ENCODE peak calls at places on chromosomes 12 and 14, in five cellular contexts. S is dorsolateral prefrontal cortex, N is transverse colon, W is right cardiac atrium, L is pancreas. I is an unnamed sample.

GRCh38 chr12:31524791-31525495 is 66.0 kb downstream of the DENND5B start:
- DNase-seq in N (no peak), W (no peak), S (no peak), L (no peak), I (no peak)

GRCh38 chr14:60506010-60506409 is 2.9 kb upstream of the SIX6 start:
- DNase-seq in L (no peak), W (no peak), S (no peak), N (no peak), I (no peak)

GRCh38 chr12:106248849-106249371 is 1.1 kb upstream of the CKAP4 start:
- DNase-seq in L (no peak), W (no peak), N (peak; percentile 19), S (no peak), I (no peak)

GRCh38 chr12:9365296-9365695 is 157.1 kb upstream of the PZP start:
- DNase-seq in S (no peak), W (no peak), N (no peak), L (no peak), I (no peak)

GRCh38 chr12:116962197-116962596 is 51.4 kb downstream of the FBXW8 start:
- DNase-seq in S (no peak), L (no peak), W (no peak), N (no peak), I (no peak)

GRCh38 chr12:98895086-98895651 is 250.1 kb downstream of the APAF1 start:
- DNase-seq in S (peak; percentile 56), W (peak; percentile 37), N (no peak), L (no peak), I (no peak)

GRCh38 chr12:20314325-20314724 is 54.0 kb upstream of the PDE3A start:
- DNase-seq in S (no peak), W (no peak), N (no peak), L (no peak), I (no peak)

GRCh38 chr14:66306101-66306500 is 180.1 kb upstream of the CCDC196 start:
- DNase-seq in N (no peak), W (no peak), S (no peak), L (no peak), I (no peak)

GRCh38 chr14:68984686-68985085 is 5.6 kb upstream of the ACTN1 start:
- DNase-seq in L (no peak), W (no peak), S (no peak), N (no peak), I (no peak)

GRCh38 chr14:104528496-104528895 is 51.1 kb upstream of the C14orf180 start:
- DNase-seq in W (no peak), S (no peak), L (no peak), N (no peak), I (no peak)

GRCh38 chr12:65638324-65638723 is 186.0 kb upstream of the HMGA2 start:
- DNase-seq in S (no peak), N (no peak), L (no peak), W (no peak), I (no peak)
- H3K4me3 ChIP-seq in S (no peak overlapping the region), N (no peak overlapping the region), L (no peak overlapping the region), W (no peak overlapping the region), I (no peak overlapping the region)

GRCh38 chr14:20417250-20418186 is 4.2 kb upstream of the TEP1 start:
- DNase-seq in S (no peak), L (no peak), W (no peak), N (peak; percentile 22), I (no peak)

GRCh38 chr14:20415723-20416622 is 2.7 kb upstream of the TEP1 start:
- DNase-seq in N (peak; percentile 59), W (no peak), L (no peak), S (no peak), I (no peak)

GRCh38 chr14:20412422-20412821 is 879 bp downstream of the TEP1 start:
- DNase-seq in S (no peak), W (no peak), L (no peak), N (no peak), I (peak; percentile 37)

GRCh38 chr14:20412876-20413784 is at the start of gene TEP1:
- DNase-seq in L (peak; percentile 84), N (peak; percentile 94), W (peak; percentile 95), S (peak; percentile 64), I (peak; percentile 80)

DNA sequence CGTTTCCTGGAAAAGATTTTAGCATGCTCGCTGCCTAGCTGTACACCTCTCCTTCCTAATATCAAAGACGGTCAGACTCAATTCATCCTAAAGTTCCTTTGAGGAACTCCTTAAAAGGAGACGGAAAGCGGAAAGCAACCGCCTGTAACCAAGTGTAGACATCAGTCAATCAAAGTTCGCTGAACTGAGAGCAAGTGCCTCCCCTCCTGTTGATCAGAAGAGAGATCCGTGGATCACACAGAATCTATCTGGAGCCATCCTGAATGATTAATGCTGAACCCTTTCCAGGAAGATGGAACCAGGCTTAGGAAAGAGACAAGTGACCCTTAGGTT is 450 bp upstream of the TEP1 start:
- DNase-seq in W (no peak), S (no peak), N (peak; percentile 21), L (no peak), I (no peak)
- H3K4me3 ChIP-seq in W (peak overlapping the region; percentile 48), S (peak overlapping the region; percentile 87), N (peak overlapping the region; percentile 65), L (peak overlapping the region; percentile 99), I (peak overlapping the region; percentile 91)

GRCh38 chr14:106875503-106875902 is 1349.1 kb downstream of the TMEM121 start:
- DNase-seq in S (no peak), L (no peak), N (peak; percentile 51), W (peak; percentile 49), I (no peak)

GRCh38 chr14:106876711-106877110 is 1350.3 kb downstream of the TMEM121 start:
- DNase-seq in N (no peak), S (no peak), W (no peak), L (no peak), I (no peak)

GRCh38 chr14:106879241-106879640 is 1352.9 kb downstream of the TMEM121 start:
- DNase-seq in S (no peak), L (no peak), N (peak; percentile 72), W (peak; percentile 36), I (peak; percentile 28)

GRCh38 chr14:106874365-106874764 is 1348.0 kb downstream of the TMEM121 start:
- DNase-seq in W (no peak), L (no peak), S (no peak), N (no peak), I (no peak)

GRCh38 chr14:106877527-106877926 is 1351.1 kb downstream of the TMEM121 start:
- DNase-seq in W (no peak), S (no peak), N (no peak), L (no peak), I (no peak)
- H3K4me3 ChIP-seq in W (no peak overlapping the region), S (no peak overlapping the region), N (no peak overlapping the region), L (no peak overlapping the region), I (no peak overlapping the region)

DNA sequence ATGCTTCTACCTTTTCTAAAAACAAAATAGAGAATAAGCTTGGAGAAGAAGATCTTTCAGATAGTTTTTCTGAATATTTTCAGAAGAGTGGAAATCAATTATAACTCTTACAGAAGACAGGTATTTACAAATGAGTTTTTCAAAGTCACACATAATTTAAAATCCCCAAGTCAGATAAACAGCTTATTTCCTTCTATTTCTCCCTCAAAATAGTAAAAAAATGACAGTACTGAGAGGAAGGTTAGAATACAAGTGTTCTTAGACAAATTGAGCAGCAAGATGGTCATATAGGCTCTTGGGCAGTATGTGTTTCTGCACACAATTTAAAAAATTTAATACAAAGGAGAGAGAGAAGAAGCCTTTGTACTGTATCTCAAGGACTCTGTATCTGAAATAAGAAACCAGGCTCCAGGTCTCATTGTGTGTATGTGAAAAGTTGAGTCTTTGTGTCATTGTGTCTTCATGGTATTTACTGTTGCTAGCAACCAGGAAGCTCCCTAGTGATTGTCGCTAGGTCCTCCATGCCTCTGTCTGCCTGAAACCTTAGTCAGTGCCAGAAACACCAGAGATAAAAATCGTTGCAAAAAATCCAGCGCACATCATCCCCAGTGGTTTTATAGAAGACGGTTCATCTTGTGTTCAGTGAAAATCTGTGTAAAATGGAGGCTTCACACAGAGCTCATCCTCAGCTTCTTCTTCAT is 12.9 kb upstream of the TUBA1A start:
- DNase-seq in S (no peak), N (no peak), W (no peak), L (no peak), I (no peak)
- H3K4me3 ChIP-seq in S (no peak overlapping the region), N (no peak overlapping the region), W (peak overlapping the region; percentile 39), L (no peak overlapping the region), I (no peak overlapping the region)

DNA sequence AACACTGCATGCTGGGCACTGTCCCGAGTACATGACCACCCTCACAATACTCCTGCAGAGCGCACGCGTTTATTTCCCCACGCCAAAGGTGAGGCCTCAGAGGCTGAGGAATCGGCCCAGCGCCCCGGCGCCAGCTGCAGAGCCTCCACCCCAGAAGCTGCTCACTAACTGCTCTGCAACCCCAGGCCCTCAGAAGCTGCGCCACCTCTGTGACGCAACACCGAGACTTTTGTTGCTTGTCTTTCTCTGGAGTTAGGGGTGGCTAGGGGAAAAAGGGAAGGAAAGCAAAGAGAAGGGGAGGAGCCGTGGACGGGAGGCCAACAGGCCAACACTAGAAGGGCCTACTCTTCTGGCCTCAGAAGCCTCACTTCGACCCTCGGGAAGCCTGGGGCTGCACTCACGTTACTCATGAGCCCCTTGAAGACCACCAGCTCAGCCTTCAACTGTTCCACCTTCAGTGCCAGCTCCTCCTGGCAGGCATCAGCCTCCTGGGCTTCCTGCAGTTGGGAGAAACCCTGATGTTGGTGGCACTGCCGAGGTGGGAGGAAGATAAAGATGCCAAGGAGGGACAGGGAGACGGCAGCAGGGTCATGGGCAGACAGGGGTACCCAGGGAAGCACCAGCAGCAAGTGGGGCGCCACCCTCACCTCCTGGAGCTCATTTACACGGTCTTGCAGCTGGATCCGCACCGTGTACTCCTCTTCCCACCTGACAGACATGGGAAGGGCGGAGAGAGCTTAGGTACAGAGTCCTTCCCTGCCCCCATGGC is 5.4 kb downstream of the IFFO1 start:
- DNase-seq in L (no peak), N (no peak), W (peak; percentile 78), S (no peak), I (no peak)
- H3K4me3 ChIP-seq in L (no peak overlapping the region), N (no peak overlapping the region), W (no peak overlapping the region), S (peak overlapping the region; percentile 95), I (no peak overlapping the region)

GRCh38 chr14:71333705-71334104 is 426.4 kb downstream of the PCNX1 start:
- DNase-seq in L (no peak), N (no peak), W (no peak), S (no peak), I (no peak)
- H3K4me3 ChIP-seq in L (no peak overlapping the region), N (no peak overlapping the region), W (no peak overlapping the region), S (no peak overlapping the region), I (no peak overlapping the region)

GRCh38 chr12:751828-752672 is at the start of gene WNK1:
- DNase-seq in L (peak; percentile 95), S (peak; percentile 93), N (peak; percentile 97), W (peak; percentile 99), I (peak; percentile 97)
- H3K4me3 ChIP-seq in L (peak within 1 kb of the TSS; percentile 68), S (peak within 1 kb of the TSS; percentile 81), N (peak within 1 kb of the TSS; percentile 97), W (peak within 1 kb of the TSS; percentile 65), I (peak within 1 kb of the TSS; percentile 80)

DNA sequence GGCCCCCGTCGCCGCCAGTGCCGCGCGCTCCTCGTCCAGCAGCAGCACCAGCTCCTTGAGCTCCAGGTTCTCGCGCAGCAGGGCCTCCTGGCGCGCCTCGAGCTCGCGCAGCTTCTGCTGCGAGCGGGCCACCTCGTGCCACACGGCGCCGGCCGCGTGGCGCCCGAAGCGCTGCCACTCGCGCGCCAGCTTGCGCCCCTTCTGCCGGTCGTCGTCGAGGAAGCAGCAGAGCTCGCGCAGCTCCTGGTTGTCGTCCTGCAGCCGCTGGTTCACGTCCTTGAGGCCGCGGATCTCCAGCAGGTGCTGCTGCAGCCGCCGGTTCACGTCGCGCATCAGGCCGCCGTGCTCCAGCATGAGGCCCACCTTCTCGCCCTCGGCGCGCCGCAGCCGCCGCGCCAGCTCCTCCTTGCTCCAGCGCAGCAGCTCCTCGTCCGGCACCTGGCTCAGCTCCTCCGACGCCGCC is 505 bp downstream of the CCDC85C start:
- DNase-seq in S (no peak), W (peak; percentile 77), N (peak; percentile 33), L (peak; percentile 50), I (peak; percentile 72)
- H3K4me3 ChIP-seq in S (peak overlapping the region; percentile 51), W (peak overlapping the region; percentile 63), N (peak overlapping the region; percentile 83), L (peak overlapping the region; percentile 20), I (no peak overlapping the region)